ENCODE peak calls at places on chromosomes 11 and 22, in nine cellular contexts. M is effector memory CD4-positive, alpha-beta T cell; T is IMR-90; Y is OCI-LY7; F is GM23248; Z is adipocyte; S is AG10803; G is osteoblast; L is adrenal gland. C is an unnamed sample.

GRCh38 chr22:29580200-29580810 is 608 bp downstream of the NIPSNAP1 start:
- DNase-seq in M (no peak), T (no peak), Y (peak), F (no peak), Z (no peak), S (no peak), G (no peak), L (no peak), C (no peak)

GRCh38 chr11:3723014-3723708 is 52.0 kb upstream of the CHRNA10 start:
- DNase-seq in M (no peak), T (peak), Y (no peak), F (peak), Z (peak), S (peak), G (peak), L (no peak), C (peak)

GRCh38 chr11:86919557-86920210 is 35.5 kb downstream of the FZD4 start:
- DNase-seq in M (no peak), T (peak), Y (peak), F (peak), Z (peak), S (peak), G (peak), L (peak), C (peak)

GRCh38 chr11:96241351-96241841 is 101.6 kb downstream of the MAML2 start:
- DNase-seq in M (no peak), T (no peak), Y (peak), F (no peak), Z (no peak), S (no peak), G (peak), L (no peak), C (no peak)

GRCh38 chr22:39471421-39472141 is 14.8 kb downstream of the MGAT3 start:
- DNase-seq in M (no peak), T (peak), Y (no peak), F (peak), Z (peak), S (peak), G (no peak), L (no peak), C (no peak)

GRCh38 chr11:111727431-111727830 is 38.8 kb downstream of the PPP2R1B start:
- DNase-seq in M (no peak), T (no peak), Y (no peak), F (no peak), Z (no peak), S (no peak), G (no peak), L (no peak), C (no peak)

GRCh38 chr11:117440258-117440657 is 112.6 kb downstream of the CEP164 start:
- DNase-seq in M (no peak), T (no peak), Y (no peak), F (no peak), Z (no peak), S (no peak), G (peak), L (no peak), C (no peak)

GRCh38 chr22:49331223-49331815 is 496.4 kb downstream of the BRD1 start:
- DNase-seq in M (no peak), T (no peak), Y (no peak), F (no peak), Z (no peak), S (no peak), G (peak), L (no peak), C (no peak)

GRCh38 chr11:61011239-61011870 is 39.9 kb downstream of the CD6 start:
- DNase-seq in M (no peak), T (no peak), Y (no peak), F (no peak), Z (no peak), S (no peak), G (peak), L (no peak), C (no peak)

GRCh38 chr11:80698646-80699045 is 1257.8 kb upstream of the TENM4 start:
- DNase-seq in M (no peak), T (no peak), Y (no peak), F (no peak), Z (no peak), S (no peak), G (no peak), L (no peak), C (no peak)

GRCh38 chr11:35208795-35209194 is 69.8 kb downstream of the CD44 start:
- DNase-seq in M (no peak), T (no peak), Y (no peak), F (no peak), Z (no peak), S (no peak), G (no peak), L (no peak), C (no peak)

GRCh38 chr22:50516068-50516467 is 8.0 kb downstream of the NCAPH2 start:
- DNase-seq in M (no peak), T (no peak), Y (no peak), F (no peak), Z (no peak), S (no peak), G (peak), L (no peak), C (no peak)

GRCh38 chr11:36622431-36623136 is 24.5 kb upstream of the RAG2 start:
- DNase-seq in M (no peak), T (peak), Y (peak), F (peak), Z (peak), S (peak), G (no peak), L (peak), C (peak)

GRCh38 chr11:56841210-56841810 is 92.8 kb upstream of the OR9G4 start:
- DNase-seq in M (no peak), T (peak), Y (peak), F (peak), Z (peak), S (peak), G (peak), L (peak), C (peak)

GRCh38 chr11:124817036-124817435 is 16.8 kb upstream of the MSANTD2 start:
- DNase-seq in M (no peak), T (no peak), Y (no peak), F (no peak), Z (no peak), S (no peak), G (peak), L (no peak), C (no peak)

GRCh38 chr11:109731451-109731850 is 309.5 kb downstream of the C11orf87 start:
- DNase-seq in M (no peak), T (no peak), Y (no peak), F (no peak), Z (no peak), S (no peak), G (no peak), L (no peak), C (no peak)

GRCh38 chr11:6459049-6459448 is 14.7 kb downstream of the TRIM3 start:
- DNase-seq in M (no peak), T (no peak), Y (no peak), F (no peak), Z (no peak), S (no peak), G (no peak), L (no peak), C (no peak)

GRCh38 chr22:25025586-25025985 is 73.1 kb downstream of the KIAA1671 start:
- DNase-seq in M (no peak), T (no peak), Y (no peak), F (no peak), Z (no peak), S (no peak), G (no peak), L (peak), C (no peak)

GRCh38 chr11:61827573-61828378 is at the start of gene FADS2:
- DNase-seq in M (peak), T (peak), Y (no peak), F (peak), Z (peak), S (peak), G (peak), L (peak), C (peak)

GRCh38 chr11:10303558-10304363 is 1.1 kb upstream of the ADM start:
- DNase-seq in M (peak), T (peak), Y (no peak), F (peak), Z (peak), S (peak), G (no peak), L (peak), C (no peak)

DNA sequence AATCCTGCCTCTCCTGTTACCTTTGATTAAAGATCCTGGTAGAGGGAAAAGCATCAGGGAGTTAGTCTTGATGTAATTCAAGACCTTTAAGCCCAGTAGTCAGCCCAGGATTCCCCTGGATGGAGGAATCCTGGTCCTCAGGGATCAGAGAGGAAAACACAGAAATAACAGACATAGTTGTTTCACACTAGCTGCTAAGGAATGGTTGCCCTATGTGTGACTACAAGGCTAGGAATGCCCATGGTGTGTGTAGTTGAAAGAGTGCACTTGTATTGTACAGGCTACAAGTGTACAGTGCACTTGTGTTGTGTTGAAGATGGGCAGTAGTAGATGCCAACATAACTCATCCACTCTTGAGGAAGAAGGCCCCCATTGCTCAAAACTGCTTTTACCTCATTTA is 226.8 kb downstream of the AASDHPPT start:
- DNase-seq in M (no peak), T (peak), Y (no peak), F (peak), Z (peak), S (peak), G (peak), L (no peak), C (no peak)
- H3K4me3 ChIP-seq in M (no peak), T (no peak), Y (no peak), F (no peak), Z (no peak), S (no peak), G (no peak), L (no peak), C (no peak)

GRCh38 chr11:84720706-84721402 is 906.3 kb downstream of the DLG2 start:
- DNase-seq in M (no peak), T (no peak), Y (no peak), F (peak), Z (peak), S (peak), G (no peak), L (peak), C (no peak)
- H3K4me3 ChIP-seq in M (no peak), T (peak), Y (no peak), F (peak), Z (peak), S (peak), G (peak), L (no peak), C (no peak)

GRCh38 chr22:19895160-19895849 is 40.6 kb upstream of the GNB1L start:
- DNase-seq in M (no peak), T (no peak), Y (no peak), F (no peak), Z (no peak), S (no peak), G (no peak), L (no peak), C (no peak)
- H3K4me3 ChIP-seq in M (no peak), T (no peak), Y (no peak), F (no peak), Z (no peak), S (no peak), G (no peak), L (no peak), C (no peak)

DNA sequence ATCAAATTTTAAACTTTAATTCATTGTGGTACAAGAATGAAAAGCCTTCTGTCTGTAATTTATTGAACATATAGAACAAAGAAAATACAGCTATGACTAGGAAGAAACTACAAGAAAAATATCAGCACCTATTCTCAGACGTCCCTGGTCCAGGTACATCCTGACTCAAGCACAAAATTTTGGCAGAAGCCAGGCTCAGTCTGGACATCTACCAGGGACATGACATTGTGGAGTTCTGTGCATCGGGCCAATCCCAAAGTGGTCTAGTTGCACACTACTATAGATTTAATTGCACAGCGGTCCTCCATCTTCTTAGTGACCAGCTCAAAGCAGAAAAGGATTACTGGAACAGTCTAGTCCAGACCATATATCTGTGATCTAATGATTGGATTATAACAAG is 15.7 kb upstream of the CD59 start:
- DNase-seq in M (no peak), T (no peak), Y (no peak), F (no peak), Z (no peak), S (no peak), G (no peak), L (no peak), C (no peak)
- H3K4me3 ChIP-seq in M (no peak), T (no peak), Y (no peak), F (no peak), Z (no peak), S (no peak), G (no peak), L (no peak), C (no peak)

GRCh38 chr11:70139785-70140410 is 61.8 kb downstream of the ANO1 start:
- DNase-seq in M (no peak), T (no peak), Y (no peak), F (no peak), Z (no peak), S (no peak), G (peak), L (no peak), C (no peak)

GRCh38 chr11:70138403-70138802 is 60.3 kb downstream of the ANO1 start:
- DNase-seq in M (no peak), T (no peak), Y (no peak), F (no peak), Z (no peak), S (no peak), G (peak), L (no peak), C (no peak)

GRCh38 chr11:70142171-70142875 is 60.8 kb upstream of the FADD start:
- DNase-seq in M (no peak), T (no peak), Y (no peak), F (peak), Z (no peak), S (no peak), G (peak), L (no peak), C (no peak)

GRCh38 chr11:70141490-70142014 is 61.5 kb upstream of the FADD start:
- DNase-seq in M (no peak), T (no peak), Y (no peak), F (peak), Z (no peak), S (no peak), G (peak), L (no peak), C (no peak)

GRCh38 chr11:70140859-70141489 is 62.1 kb upstream of the FADD start:
- DNase-seq in M (no peak), T (peak), Y (no peak), F (no peak), Z (no peak), S (no peak), G (peak), L (no peak), C (no peak)
- H3K4me3 ChIP-seq in M (no peak), T (no peak), Y (no peak), F (no peak), Z (peak), S (no peak), G (no peak), L (no peak), C (no peak)

GRCh38 chr22:42957958-42958357 is 57.0 kb downstream of the PACSIN2 start:
- DNase-seq in M (no peak), T (no peak), Y (no peak), F (no peak), Z (no peak), S (no peak), G (no peak), L (peak), C (no peak)

GRCh38 chr22:42959472-42960145 is 55.3 kb downstream of the PACSIN2 start:
- DNase-seq in M (no peak), T (peak), Y (no peak), F (peak), Z (peak), S (peak), G (peak), L (peak), C (no peak)

GRCh38 chr22:42955842-42956241 is 59.1 kb downstream of the PACSIN2 start:
- DNase-seq in M (no peak), T (no peak), Y (no peak), F (no peak), Z (no peak), S (no peak), G (no peak), L (no peak), C (no peak)

GRCh38 chr22:42958937-42959336 is 56.0 kb downstream of the PACSIN2 start:
- DNase-seq in M (no peak), T (no peak), Y (no peak), F (no peak), Z (no peak), S (no peak), G (no peak), L (no peak), C (no peak)

GRCh38 chr22:42957544-42957943 is 57.4 kb downstream of the PACSIN2 start:
- DNase-seq in M (no peak), T (no peak), Y (no peak), F (no peak), Z (no peak), S (no peak), G (no peak), L (no peak), C (no peak)
- H3K4me3 ChIP-seq in M (no peak), T (no peak), Y (no peak), F (no peak), Z (peak), S (no peak), G (no peak), L (no peak), C (no peak)

GRCh38 chr22:20431520-20432237 is 5.9 kb downstream of the SCARF2 start:
- DNase-seq in M (no peak), T (no peak), Y (no peak), F (no peak), Z (no peak), S (no peak), G (peak), L (no peak), C (no peak)
- H3K4me3 ChIP-seq in M (peak), T (no peak), Y (no peak), F (no peak), Z (no peak), S (no peak), G (no peak), L (no peak), C (no peak)

DNA sequence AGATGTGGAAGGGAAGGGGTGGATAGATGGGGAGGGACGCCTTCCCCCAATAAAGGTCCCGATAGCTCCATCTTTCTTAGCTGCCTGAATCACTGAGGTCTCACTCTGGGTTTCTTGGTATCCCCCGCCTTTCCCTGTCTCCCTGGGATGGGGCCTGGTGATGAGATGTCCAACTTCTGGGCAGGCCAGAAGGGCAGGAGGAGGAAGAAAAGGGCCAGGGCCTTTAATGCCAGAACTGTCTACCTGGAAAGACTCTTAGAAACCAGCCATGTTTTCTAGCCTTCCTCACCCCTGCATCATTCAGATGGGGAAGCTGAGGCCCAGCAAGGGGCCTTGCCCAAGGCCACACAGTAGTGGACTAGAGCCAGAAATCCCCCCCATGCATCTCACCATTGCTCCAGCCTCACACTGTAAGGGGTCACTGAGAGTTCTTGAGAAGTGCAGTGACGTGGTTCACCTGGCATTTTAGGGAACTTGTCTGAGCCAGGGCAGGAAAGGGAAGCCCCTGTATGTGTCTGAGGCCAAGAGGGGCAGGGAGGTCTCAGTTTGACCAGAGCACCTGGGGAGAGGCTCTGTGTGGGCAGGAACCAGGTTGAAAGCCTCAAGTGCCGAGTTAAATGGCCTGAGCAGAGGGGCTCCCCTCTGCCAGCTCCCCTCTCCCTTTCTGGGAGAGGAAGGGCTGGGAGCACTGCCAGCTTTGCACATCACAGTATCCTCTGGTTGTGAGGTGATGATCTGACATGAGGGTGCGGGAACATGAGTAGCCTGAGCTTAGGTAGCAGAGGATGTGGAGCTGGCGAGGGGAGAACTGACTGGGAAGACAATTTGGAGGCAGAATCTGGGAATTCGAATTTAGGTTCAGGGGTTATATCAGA is 14.3 kb downstream of the ARHGEF17 start:
- DNase-seq in M (no peak), T (peak), Y (peak), F (peak), Z (peak), S (no peak), G (peak), L (no peak), C (no peak)
- H3K4me3 ChIP-seq in M (no peak), T (no peak), Y (no peak), F (no peak), Z (peak), S (no peak), G (peak), L (no peak), C (no peak)

GRCh38 chr22:26481112-26481693 is 2.4 kb downstream of the HPS4 start:
- DNase-seq in M (no peak), T (no peak), Y (no peak), F (no peak), Z (no peak), S (no peak), G (no peak), L (no peak), C (no peak)

GRCh38 chr22:26477341-26477731 is 6.2 kb downstream of the HPS4 start:
- DNase-seq in M (no peak), T (no peak), Y (no peak), F (no peak), Z (no peak), S (no peak), G (no peak), L (no peak), C (no peak)

GRCh38 chr22:26480611-26480932 is 3.0 kb downstream of the HPS4 start:
- DNase-seq in M (no peak), T (no peak), Y (no peak), F (no peak), Z (no peak), S (no peak), G (no peak), L (no peak), C (no peak)

GRCh38 chr22:26479792-26480610 is 3.6 kb downstream of the HPS4 start:
- DNase-seq in M (no peak), T (no peak), Y (peak), F (no peak), Z (no peak), S (no peak), G (no peak), L (no peak), C (no peak)

GRCh38 chr22:26479043-26479791 is 4.4 kb downstream of the HPS4 start:
- DNase-seq in M (no peak), T (no peak), Y (peak), F (no peak), Z (no peak), S (no peak), G (no peak), L (no peak), C (no peak)
- H3K4me3 ChIP-seq in M (peak), T (no peak), Y (peak), F (no peak), Z (no peak), S (no peak), G (peak), L (no peak), C (peak)

C was measured in HFF-Myc.